ENCODE peak calls at places on chromosomes 7 and 10, in four cellular contexts. E is WTC11, A is GM12878, S is HepG2. H is an unnamed sample.

GRCh38 chr7:100892364-100893317 is 3.0 kb downstream of the ACHE start:
- DNase-seq in E (no peak), S (no peak), A (no peak), H (no peak)

GRCh38 chr7:18038391-18038790 is 10.7 kb upstream of the PRPS1L1 start:
- DNase-seq in S (no peak), A (no peak), E (no peak), H (no peak)

GRCh38 chr7:3998060-3998459 is 684.0 kb upstream of the FOXK1 start:
- DNase-seq in S (no peak), A (no peak), E (no peak), H (no peak)

GRCh38 chr7:2387897-2388636 is 15.3 kb upstream of the CHST12 start:
- DNase-seq in A (no peak), S (no peak), E (no peak), H (no peak)

GRCh38 chr7:150317748-150318444 is 5.3 kb upstream of the LRRC61 start:
- DNase-seq in A (no peak), E (no peak), S (no peak), H (peak; percentile 53)

GRCh38 chr7:120273476-120273975 is 551 bp downstream of the KCND2 start:
- DNase-seq in S (peak; percentile 0), A (peak; percentile 15), E (peak; percentile 72), H (no peak)

GRCh38 chr10:127976286-127976685 is 69.4 kb downstream of the PTPRE start:
- DNase-seq in S (no peak), A (no peak), E (no peak), H (no peak)

GRCh38 chr7:69703099-69703498 is 104.8 kb downstream of the AUTS2 start:
- DNase-seq in E (no peak), A (no peak), S (no peak), H (no peak)

GRCh38 chr7:22821702-22822485 is 755 bp downstream of the TOMM7 start:
- DNase-seq in A (no peak), E (no peak), S (no peak), H (no peak)

GRCh38 chr7:98826811-98827231 is 43.0 kb downstream of the TMEM130 start:
- DNase-seq in S (no peak), E (peak; percentile 20), A (no peak), H (no peak)

GRCh38 chr10:121535381-121535780 is 62.9 kb downstream of the FGFR2 start:
- DNase-seq in A (no peak), E (no peak), S (no peak), H (no peak)

GRCh38 chr7:17333227-17333626 is 34.8 kb downstream of the AHR start:
- DNase-seq in E (no peak), S (no peak), A (no peak), H (no peak)

GRCh38 chr10:14023612-14024348 is 306.9 kb downstream of the FRMD4A start:
- DNase-seq in A (no peak), S (no peak), E (no peak), H (no peak)

GRCh38 chr10:98446121-98446655 is 547 bp downstream of the HPS1 start:
- DNase-seq in S (no peak), E (peak; percentile 53), A (no peak), H (peak; percentile 33)

GRCh38 chr7:35727571-35727970 is 32.6 kb upstream of the HERPUD2 start:
- DNase-seq in E (no peak), A (no peak), S (no peak), H (no peak)

GRCh38 chr10:132848951-132849545 is 63.1 kb upstream of the NKX6-2 start:
- DNase-seq in E (peak; percentile 8), A (no peak), S (no peak), H (no peak)

GRCh38 chr7:2215851-2216250 is 16.9 kb downstream of the MAD1L1 start:
- DNase-seq in S (no peak), A (no peak), E (no peak), H (no peak)

GRCh38 chr10:43340619-43341018 is 30.8 kb upstream of the FXYD4 start:
- DNase-seq in E (no peak), S (no peak), A (no peak), H (no peak)

GRCh38 chr10:122632561-122632960 is 67.1 kb downstream of the C10orf120 start:
- DNase-seq in E (no peak), S (no peak), A (no peak), H (no peak)

GRCh38 chr7:2689951-2690705 is 2.1 kb downstream of the AMZ1 start:
- DNase-seq in E (no peak), A (no peak), S (no peak), H (no peak)

GRCh38 chr7:116809636-116810266 is 52.6 kb upstream of the CAPZA2 start:
- DNase-seq in A (no peak), S (peak; percentile 92), E (no peak), H (peak; percentile 41)

GRCh38 chr10:71040326-71040725 is 152.0 kb upstream of the PCBD1 start:
- DNase-seq in S (no peak), E (no peak), A (no peak), H (no peak)

GRCh38 chr7:44293561-44294324 is 31.7 kb downstream of the CAMK2B start:
- DNase-seq in S (no peak), E (peak; percentile 21), A (no peak), H (no peak)

GRCh38 chr7:512541-513311 is 6.9 kb downstream of the PDGFA start:
- DNase-seq in A (no peak), S (no peak), E (no peak), H (no peak)

GRCh38 chr10:79007037-79007842 is 61.5 kb upstream of the ZMIZ1 start:
- DNase-seq in E (no peak), S (no peak), A (no peak), H (no peak)

GRCh38 chr7:149856583-149856982 is 17.2 kb upstream of the ATP6V0E2 start:
- DNase-seq in E (no peak), S (no peak), A (no peak), H (no peak)

GRCh38 chr10:28425431-28425830 is 107.5 kb upstream of the WAC start:
- DNase-seq in S (no peak), E (no peak), A (no peak), H (no peak)

GRCh38 chr10:63206997-63207952 is 74.1 kb downstream of the NRBF2 start:
- DNase-seq in E (no peak), A (peak; percentile 36), S (no peak), H (no peak)

GRCh38 chr7:137718360-137718759 is 128.4 kb downstream of the DGKI start:
- DNase-seq in A (no peak), S (no peak), E (no peak), H (no peak)

GRCh38 chr10:5423774-5424173 is 11.4 kb downstream of the NET1 start:
- DNase-seq in E (no peak), A (no peak), S (no peak), H (no peak)
- TF ChIP-seq NR2C2 in E (no peak), A (no peak), S (no peak), H (no peak)

GRCh38 chr10:113297226-113297625 is 255.6 kb upstream of the HABP2 start:
- DNase-seq in E (no peak), A (no peak), S (no peak), H (no peak)
- TF ChIP-seq NR2C2 in E (no peak), A (no peak), S (no peak), H (no peak)

DNA sequence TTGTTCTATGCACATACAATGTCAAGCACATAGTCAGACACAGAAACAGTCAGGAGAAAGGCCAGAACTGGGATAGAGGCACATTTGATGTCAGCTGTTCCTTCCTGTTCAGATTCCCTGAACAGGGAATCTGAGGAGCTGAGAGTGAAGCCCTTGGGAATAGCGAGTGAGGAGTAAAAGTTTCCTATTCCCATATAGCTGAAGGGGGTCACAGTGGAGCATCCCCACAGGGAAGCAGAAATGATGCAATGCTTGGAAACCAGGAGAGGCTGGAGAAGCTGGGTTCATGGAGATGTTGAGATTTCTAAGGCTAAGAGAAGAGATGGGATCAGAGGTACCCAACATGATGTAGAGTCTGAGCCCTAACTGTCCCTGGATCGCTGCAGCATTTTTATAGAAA is 11.3 kb upstream of the PRXL2A start:
- DNase-seq in E (no peak), S (no peak), A (no peak), H (no peak)
- TF ChIP-seq NR2C2 in E (no peak), S (no peak), A (no peak), H (no peak)

GRCh38 chr10:97292097-97292861 is at the start of gene ARHGAP19:
- DNase-seq in S (peak; percentile 99), A (peak; percentile 95), E (peak; percentile 93), H (peak; percentile 93)

GRCh38 chr10:97292862-97293198 is 393 bp upstream of the ARHGAP19 start:
- DNase-seq in A (no peak), S (no peak), E (no peak), H (no peak)

GRCh38 chr10:97302088-97302791 is 9.8 kb upstream of the ARHGAP19 start:
- DNase-seq in S (no peak), E (no peak), A (no peak), H (no peak)

GRCh38 chr10:97298223-97298571 is 5.8 kb upstream of the ARHGAP19 start:
- DNase-seq in E (no peak), A (no peak), S (no peak), H (no peak)

DNA sequence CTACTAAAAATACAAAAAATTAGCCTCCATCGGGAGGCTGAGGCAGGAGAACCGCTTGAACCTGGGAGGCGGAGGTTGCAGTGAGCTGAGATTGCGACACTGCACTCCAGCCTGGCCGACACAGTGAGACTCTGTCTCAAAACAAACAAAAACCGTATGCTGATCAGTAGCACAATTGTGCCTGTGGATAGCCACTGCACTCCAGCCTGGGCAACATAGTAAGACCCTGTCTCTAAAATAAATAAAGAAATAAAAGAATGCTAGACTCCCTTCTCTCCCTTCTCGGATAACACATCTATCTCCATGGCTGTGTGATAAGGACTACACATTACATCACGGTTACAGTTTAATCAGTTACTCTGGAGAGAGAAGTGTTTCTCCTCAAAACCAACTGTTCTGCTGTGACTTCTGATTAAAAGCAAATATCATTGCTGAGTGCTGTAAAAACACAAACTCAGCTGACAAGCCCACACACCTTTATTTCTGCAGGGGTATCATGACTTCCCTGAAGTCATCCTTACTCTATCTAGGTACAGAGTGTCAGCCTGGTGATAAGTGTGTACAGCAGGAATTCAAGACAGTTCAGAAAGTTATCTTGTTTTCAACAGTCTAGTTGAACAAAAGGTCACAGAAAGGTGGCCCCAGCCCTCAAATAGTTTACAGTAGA is 5.3 kb upstream of the ARHGAP19 start:
- DNase-seq in A (no peak), S (peak; percentile 54), E (no peak), H (peak; percentile 25)
- TF ChIP-seq NR2C2 in A (no peak), S (no peak), E (no peak), H (peak; percentile 44)

GRCh38 chr7:142891490-142892082 is 6.0 kb upstream of the TRPV6 start:
- DNase-seq in A (no peak), S (no peak), E (no peak), H (no peak)
- TF ChIP-seq NR2C2 in A (no peak), S (no peak), E (no peak), H (no peak)

GRCh38 chr7:16298221-16298620 is 123.1 kb downstream of the CRPPA start:
- DNase-seq in S (no peak), E (no peak), A (no peak), H (no peak)

GRCh38 chr7:16295558-16295957 is 125.8 kb downstream of the CRPPA start:
- DNase-seq in A (no peak), E (no peak), S (no peak), H (no peak)

GRCh38 chr7:16293669-16294425 is 127.5 kb downstream of the CRPPA start:
- DNase-seq in S (no peak), E (no peak), A (no peak), H (no peak)
- TF ChIP-seq NR2C2 in S (no peak), E (no peak), A (no peak), H (no peak)